ENCODE peak calls at places on chromosome 18, in ten cellular contexts. K is stomach; C is IMR-90; H is body of pancreas; G is mesendoderm; J is pancreas; U is CD8-positive, alpha-beta memory T cell; M is coronary artery; A is lower lobe of right lung; O is MM.1S. E is an unnamed sample.

GRCh38 chr18:37963837-37964236 is 398.2 kb upstream of the CELF4 start:
- DNase-seq in M (no peak), A (no peak), J (no peak), K (no peak), H (no peak), C (no peak), U (no peak), O (no peak), G (no peak), E (no peak)

GRCh38 chr18:156514-157230 is 1.7 kb upstream of the USP14 start:
- DNase-seq in U (no peak), J (no peak), K (no peak), A (no peak), H (no peak), G (no peak), O (no peak), C (no peak), M (no peak), E (no peak)

GRCh38 chr18:68428666-68429065 is 286.2 kb downstream of the TMX3 start:
- DNase-seq in K (no peak), H (no peak), A (no peak), C (no peak), M (no peak), O (no peak), U (no peak), G (no peak), J (no peak), E (no peak)

GRCh38 chr18:39198376-39198775 is 1632.8 kb upstream of the CELF4 start:
- DNase-seq in H (no peak), O (no peak), M (no peak), C (peak; percentile 12), A (no peak), K (no peak), J (no peak), G (no peak), U (no peak), E (no peak)

GRCh38 chr18:58005036-58005435 is 39.0 kb upstream of the NEDD4L start:
- DNase-seq in C (peak; percentile 40), O (no peak), U (no peak), G (no peak), J (no peak), K (no peak), A (no peak), H (no peak), M (no peak), E (no peak)

GRCh38 chr18:40904295-40904694 is 1050.7 kb upstream of the PIK3C3 start:
- DNase-seq in J (no peak), K (no peak), G (no peak), C (peak; percentile 4), A (no peak), U (no peak), O (no peak), M (no peak), H (no peak), E (no peak)

GRCh38 chr18:46173393-46174316 is 69.5 kb downstream of the HAUS1 start:
- DNase-seq in C (peak; percentile 89), G (peak; percentile 98), J (peak; percentile 96), M (peak; percentile 94), O (peak; percentile 96), U (peak; percentile 88), A (peak; percentile 97), K (peak; percentile 93), H (peak; percentile 91), E (peak; percentile 93)

GRCh38 chr18:64919971-64920370 is 771.1 kb upstream of the LINC00305 start:
- DNase-seq in O (no peak), M (no peak), C (no peak), G (no peak), A (no peak), U (no peak), K (no peak), J (no peak), H (no peak), E (no peak)

GRCh38 chr18:27713037-27713726 is 463.7 kb downstream of the CDH2 start:
- DNase-seq in O (no peak), U (no peak), J (no peak), K (no peak), G (peak; percentile 77), H (no peak), M (no peak), C (no peak), A (no peak), E (no peak)

GRCh38 chr18:23311346-23312103 is 141.6 kb upstream of the RIOK3 start:
- DNase-seq in O (no peak), M (peak; percentile 82), H (peak; percentile 26), G (no peak), C (peak; percentile 90), K (no peak), J (no peak), A (no peak), U (no peak), E (peak; percentile 88)

GRCh38 chr18:62516242-62516641 is 6.6 kb upstream of the ZCCHC2 start:
- DNase-seq in C (no peak), G (no peak), O (no peak), K (no peak), J (no peak), A (no peak), M (no peak), H (no peak), U (no peak), E (no peak)
- H3K27ac ChIP-seq in C (no peak overlapping the region), G (no peak overlapping the region), O (no peak overlapping the region), K (no peak overlapping the region), J (peak overlapping the region; percentile 31), A (no peak overlapping the region), M (no peak overlapping the region), H (peak overlapping the region; percentile 34), U (no peak overlapping the region), E (no peak overlapping the region)

DNA sequence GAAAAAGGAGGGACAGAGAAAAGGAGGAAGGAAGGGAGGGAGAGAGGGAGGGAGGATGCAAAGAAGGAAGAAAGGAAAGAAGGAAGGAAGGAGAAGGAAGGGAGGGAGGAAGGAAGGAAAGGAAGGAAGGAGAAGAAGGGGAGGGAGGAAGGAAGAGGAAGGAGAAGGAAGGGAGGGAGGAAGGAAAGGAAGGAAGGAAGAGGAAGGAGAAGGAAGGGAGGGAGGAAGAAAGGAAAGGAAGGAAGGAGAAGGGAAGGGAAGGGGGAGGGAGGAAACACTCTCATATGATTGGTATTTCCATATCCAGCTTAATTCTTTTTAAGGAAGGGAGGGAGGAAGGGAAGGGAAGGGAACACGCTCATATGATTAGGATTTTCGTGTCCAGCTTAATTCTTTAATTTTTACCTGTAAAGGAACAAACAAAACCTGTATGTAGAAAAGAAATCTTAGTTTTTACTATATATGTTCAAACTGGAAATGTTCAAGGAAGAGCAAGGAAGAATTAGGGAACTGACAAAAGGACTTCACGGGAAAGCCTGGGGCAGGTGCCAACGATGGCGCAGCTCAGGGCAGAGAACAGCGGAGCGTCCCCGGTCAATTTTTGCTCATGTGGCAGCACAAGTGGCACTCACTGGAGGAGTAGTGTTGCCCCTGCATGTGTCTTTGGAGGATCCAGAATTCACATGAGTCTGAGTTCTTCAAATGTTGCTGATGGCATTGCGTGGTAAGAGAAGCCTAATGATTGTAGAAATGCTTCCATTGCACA is 228.6 kb downstream of the ZNF516 start:
- DNase-seq in O (no peak), A (no peak), C (no peak), H (no peak), U (no peak), G (no peak), J (no peak), M (no peak), K (no peak), E (no peak)
- H3K4me3 ChIP-seq in O (no peak overlapping the region), A (peak overlapping the region; percentile 30), C (peak overlapping the region; percentile 45), H (no peak overlapping the region), U (no peak overlapping the region), G (no peak overlapping the region), J (no peak overlapping the region), M (peak overlapping the region; percentile 52), K (peak overlapping the region; percentile 29), E (no peak overlapping the region)

GRCh38 chr18:47997338-47997780 is 66.9 kb upstream of the SMAD2 start:
- DNase-seq in O (no peak), H (no peak), C (no peak), K (no peak), M (no peak), U (peak; percentile 10), G (peak; percentile 80), J (no peak), A (no peak), E (no peak)

GRCh38 chr18:48000701-48001100 is 70.2 kb upstream of the SMAD2 start:
- DNase-seq in A (no peak), K (no peak), J (no peak), M (no peak), G (no peak), U (no peak), O (no peak), H (no peak), C (no peak), E (no peak)

GRCh38 chr18:47996091-47996541 is 65.7 kb upstream of the SMAD2 start:
- DNase-seq in A (no peak), H (no peak), C (no peak), G (no peak), J (no peak), U (no peak), M (no peak), K (no peak), O (no peak), E (peak; percentile 13)

GRCh38 chr18:48002933-48003365 is 72.5 kb upstream of the SMAD2 start:
- DNase-seq in K (peak; percentile 28), J (peak; percentile 70), O (no peak), C (peak; percentile 7), H (peak; percentile 94), M (no peak), U (no peak), G (peak; percentile 92), A (peak; percentile 65), E (peak; percentile 71)

GRCh38 chr18:47999801-48000248 is 69.4 kb upstream of the SMAD2 start:
- DNase-seq in G (no peak), J (no peak), U (no peak), H (no peak), A (no peak), K (no peak), M (no peak), C (no peak), O (no peak), E (no peak)
- H3K27ac ChIP-seq in G (no peak overlapping the region), J (no peak overlapping the region), U (no peak overlapping the region), H (no peak overlapping the region), A (no peak overlapping the region), K (no peak overlapping the region), M (no peak overlapping the region), C (no peak overlapping the region), O (no peak overlapping the region), E (no peak overlapping the region)

DNA sequence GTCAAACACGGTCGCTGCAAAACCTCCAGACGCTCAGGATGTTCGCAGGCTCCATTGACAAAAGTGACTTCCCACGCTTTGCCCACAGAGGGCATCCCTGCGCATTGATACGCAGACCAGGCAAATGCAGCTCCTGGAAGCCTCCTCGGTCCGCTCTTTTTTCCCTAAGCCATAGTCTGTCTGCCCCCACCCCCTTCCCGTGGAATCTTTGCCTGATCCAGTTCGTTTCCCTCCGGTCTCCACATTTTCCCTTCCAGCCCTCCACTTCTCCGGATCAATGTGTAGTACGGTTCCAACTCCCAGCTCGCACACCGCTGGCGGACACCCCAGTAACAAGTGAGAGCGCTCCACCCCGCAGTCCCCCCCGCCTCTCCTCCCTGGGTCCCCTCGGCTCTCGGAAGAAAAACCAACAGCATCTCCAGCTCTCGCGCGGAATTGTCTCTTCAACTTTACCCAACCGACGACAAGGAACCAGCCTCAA is at the start of gene DCC:
- DNase-seq in U (no peak), H (peak; percentile 59), G (peak; percentile 87), K (peak; percentile 38), A (no peak), C (peak; percentile 45), M (no peak), J (peak; percentile 71), O (peak; percentile 54), E (no peak)
- H3K4me3 ChIP-seq in U (no peak within 1 kb of the TSS), H (no peak within 1 kb of the TSS), G (peak within 1 kb of the TSS; percentile 4), K (peak within 1 kb of the TSS; percentile 28), A (peak within 1 kb of the TSS; percentile 38), C (no peak within 1 kb of the TSS), M (peak within 1 kb of the TSS; percentile 58), J (peak within 1 kb of the TSS; percentile 6), O (peak within 1 kb of the TSS; percentile 46), E (no peak within 1 kb of the TSS)